ENCODE peak calls at places on chromosomes 12 and 14, in six cellular contexts. N, U, L, I, E and A are unnamed samples. For H3K36me3, the result is how much of the 10 kb centered on the place peaks cover.

GRCh38 chr14:49212721-49213120 is 373.5 kb downstream of the RPS29 start:
- DNase-seq in N (no peak), U (no peak), L (no peak), I (no peak), E (no peak), A (no peak)

GRCh38 chr14:20602583-20602982 is 11.4 kb upstream of the RNASE12 start:
- DNase-seq in N (no peak), U (no peak), L (no peak), I (no peak), E (no peak), A (no peak)

GRCh38 chr12:63404611-63405010 is 253.6 kb upstream of the AVPR1A start:
- DNase-seq in N (no peak), U (no peak), L (no peak), I (no peak), E (no peak), A (no peak)

GRCh38 chr12:3885179-3886094 is 12.2 kb upstream of the PARP11 start:
- DNase-seq in N (no peak), U (no peak), L (peak), I (peak), E (peak), A (peak)

GRCh38 chr12:12606793-12607589 is 4.7 kb upstream of the CREBL2 start:
- DNase-seq in N (no peak), U (no peak), L (no peak), I (no peak), E (no peak), A (peak)

GRCh38 chr12:24996102-24996797 is 47.3 kb upstream of the BCAT1 start:
- DNase-seq in N (no peak), U (no peak), L (no peak), I (no peak), E (no peak), A (no peak)

GRCh38 chr12:70646850-70647249 is 9.6 kb upstream of the PTPRB start:
- DNase-seq in N (no peak), U (no peak), L (no peak), I (no peak), E (no peak), A (no peak)

GRCh38 chr14:99200654-99201005 is 71.4 kb downstream of the BCL11B start:
- DNase-seq in N (no peak), U (no peak), L (no peak), I (no peak), E (no peak), A (no peak)

GRCh38 chr12:71162832-71163711 is 5.3 kb upstream of the TSPAN8 start:
- DNase-seq in N (peak), U (no peak), L (no peak), I (no peak), E (peak), A (no peak)

GRCh38 chr14:75715926-75716780 is 55.1 kb downstream of the TTLL5 start:
- DNase-seq in N (no peak), U (no peak), L (peak), I (no peak), E (no peak), A (no peak)

GRCh38 chr14:94971750-94972149 is 185.6 kb downstream of the DICER1 start:
- DNase-seq in N (peak), U (peak), L (no peak), I (no peak), E (peak), A (no peak)

GRCh38 chr14:98131406-98131805 is 1140.6 kb downstream of the BCL11B start:
- DNase-seq in N (no peak), U (no peak), L (no peak), I (no peak), E (no peak), A (no peak)

DNA sequence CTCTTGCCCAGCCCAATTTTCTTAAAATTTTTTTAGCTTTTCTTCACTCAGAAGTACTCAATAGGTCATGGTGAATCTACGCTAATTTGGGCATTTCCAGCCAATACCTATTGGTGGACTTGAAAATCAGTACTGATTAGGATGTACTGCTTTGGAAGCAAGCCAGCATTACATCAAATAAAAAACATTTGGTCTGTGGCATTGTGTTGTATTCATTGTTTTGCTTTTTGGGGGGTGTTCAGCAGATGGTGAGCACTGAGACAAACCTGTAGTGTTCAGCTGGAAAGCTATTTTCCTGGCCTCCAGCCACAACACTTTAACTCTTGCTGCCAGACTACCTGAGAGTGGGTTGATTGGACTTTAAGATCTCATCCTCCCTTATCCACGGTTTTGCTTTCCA is 4.0 kb downstream of the MAPKAPK5 start:
- DNase-seq in N (no peak), U (no peak), L (no peak), I (no peak), E (no peak), A (no peak)
- H3K36me3 ChIP-seq in N (under half), U (under half), L (under half), I (under half), E (under half), A (under half)

DNA sequence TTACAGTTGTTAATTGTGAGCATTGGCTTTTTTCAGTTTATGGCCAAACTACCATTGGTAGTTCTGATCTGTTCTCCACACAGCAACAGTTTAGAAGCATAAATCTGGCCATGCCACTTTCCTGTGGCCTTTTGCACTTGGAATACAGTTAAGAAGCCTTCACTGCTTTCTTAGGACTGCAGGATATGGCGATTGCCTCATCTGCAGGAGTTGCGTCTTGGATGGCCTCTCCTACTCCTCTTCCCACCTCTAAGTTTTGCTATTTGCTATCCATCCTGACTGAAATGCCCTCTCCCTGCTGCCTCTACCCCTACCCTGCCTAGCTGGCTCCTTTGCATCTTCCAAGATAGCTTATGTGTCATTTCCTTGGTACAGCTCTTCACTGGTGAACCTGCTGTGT is 12.8 kb upstream of the BMAL2 start:
- DNase-seq in N (no peak), U (no peak), L (no peak), I (no peak), E (no peak), A (no peak)
- H3K36me3 ChIP-seq in N (half or more), U (half or more), L (under half), I (under half), E (under half), A (under half)

GRCh38 chr14:39181693-39182047 is 6.6 kb downstream of the PNN start:
- DNase-seq in N (no peak), U (no peak), L (no peak), I (no peak), E (no peak), A (no peak)
- H3K36me3 ChIP-seq in N (half or more), U (half or more), L (half or more), I (half or more), E (under half), A (half or more)

GRCh38 chr12:123940627-123940966 is 32.0 kb downstream of the CCDC92 start:
- DNase-seq in N (no peak), U (no peak), L (no peak), I (no peak), E (no peak), A (no peak)
- H3K36me3 ChIP-seq in N (half or more), U (half or more), L (under half), I (under half), E (under half), A (under half)

GRCh38 chr12:103794814-103795213 is 46.2 kb downstream of the NT5DC3 start:
- DNase-seq in N (no peak), U (no peak), L (no peak), I (no peak), E (no peak), A (no peak)
- H3K36me3 ChIP-seq in N (half or more), U (half or more), L (under half), I (half or more), E (under half), A (under half)

GRCh38 chr12:68825569-68826217 is 17.7 kb downstream of the MDM2 start:
- DNase-seq in N (no peak), U (no peak), L (no peak), I (no peak), E (no peak), A (no peak)

GRCh38 chr12:68821357-68822188 is 13.6 kb downstream of the MDM2 start:
- DNase-seq in N (no peak), U (no peak), L (no peak), I (no peak), E (no peak), A (no peak)

GRCh38 chr12:68823711-68824110 is 15.7 kb downstream of the MDM2 start:
- DNase-seq in N (no peak), U (no peak), L (no peak), I (no peak), E (no peak), A (no peak)

GRCh38 chr12:68824131-68824530 is 16.2 kb downstream of the MDM2 start:
- DNase-seq in N (no peak), U (no peak), L (no peak), I (no peak), E (no peak), A (no peak)

GRCh38 chr12:68824597-68825250 is 16.7 kb downstream of the MDM2 start:
- DNase-seq in N (no peak), U (no peak), L (no peak), I (no peak), E (no peak), A (no peak)
- H3K36me3 ChIP-seq in N (half or more), U (half or more), L (half or more), I (half or more), E (under half), A (half or more)

GRCh38 chr14:102440392-102440791 is 69.2 kb downstream of the ANKRD9 start:
- DNase-seq in N (no peak), U (no peak), L (no peak), I (no peak), E (no peak), A (no peak)
- H3K36me3 ChIP-seq in N (half or more), U (half or more), L (under half), I (under half), E (under half), A (under half)